ENCODE peak calls at places on chromosome 11, in six cellular contexts. I is astrocyte of the cerebellum, K is stomach, H is endothelial cell, A is fibroblast of mammary gland, C is left ventricle myocardium inferior. U is an unnamed sample.

GRCh38 chr11:131052367-131052766 is 136.1 kb upstream of the SNX19 start:
- DNase-seq in C (no peak), H (no peak), K (no peak), I (no peak), A (no peak), U (no peak)

GRCh38 chr11:19316434-19316833 is 75.7 kb upstream of the E2F8 start:
- DNase-seq in I (peak; percentile 16), H (no peak), C (peak; percentile 53), K (no peak), A (peak; percentile 36), U (no peak)

GRCh38 chr11:31236052-31236652 is 133.4 kb downstream of the DCDC1 start:
- DNase-seq in C (no peak), I (no peak), H (no peak), A (peak; percentile 9), K (no peak), U (no peak)

GRCh38 chr11:126318642-126319373 is 14.9 kb downstream of the DCPS start:
- DNase-seq in A (peak; percentile 98), C (peak; percentile 44), I (peak; percentile 94), K (no peak), H (no peak), U (no peak)

GRCh38 chr11:4606231-4607015 is 1.6 kb downstream of the TRIM68 start:
- DNase-seq in K (no peak), A (peak; percentile 43), H (no peak), I (peak; percentile 5), C (no peak), U (no peak)

GRCh38 chr11:84671325-84672019 is 955.7 kb downstream of the DLG2 start:
- DNase-seq in K (no peak), I (no peak), H (no peak), C (no peak), A (no peak), U (no peak)

GRCh38 chr11:30328676-30329075 is 5.8 kb downstream of the ARL14EP start:
- DNase-seq in A (peak; percentile 12), H (no peak), I (no peak), C (no peak), K (no peak), U (no peak)

GRCh38 chr11:134047586-134047999 is 21.3 kb upstream of the JAM3 start:
- DNase-seq in I (no peak), H (no peak), K (no peak), C (peak; percentile 81), A (peak; percentile 93), U (no peak)

DNA sequence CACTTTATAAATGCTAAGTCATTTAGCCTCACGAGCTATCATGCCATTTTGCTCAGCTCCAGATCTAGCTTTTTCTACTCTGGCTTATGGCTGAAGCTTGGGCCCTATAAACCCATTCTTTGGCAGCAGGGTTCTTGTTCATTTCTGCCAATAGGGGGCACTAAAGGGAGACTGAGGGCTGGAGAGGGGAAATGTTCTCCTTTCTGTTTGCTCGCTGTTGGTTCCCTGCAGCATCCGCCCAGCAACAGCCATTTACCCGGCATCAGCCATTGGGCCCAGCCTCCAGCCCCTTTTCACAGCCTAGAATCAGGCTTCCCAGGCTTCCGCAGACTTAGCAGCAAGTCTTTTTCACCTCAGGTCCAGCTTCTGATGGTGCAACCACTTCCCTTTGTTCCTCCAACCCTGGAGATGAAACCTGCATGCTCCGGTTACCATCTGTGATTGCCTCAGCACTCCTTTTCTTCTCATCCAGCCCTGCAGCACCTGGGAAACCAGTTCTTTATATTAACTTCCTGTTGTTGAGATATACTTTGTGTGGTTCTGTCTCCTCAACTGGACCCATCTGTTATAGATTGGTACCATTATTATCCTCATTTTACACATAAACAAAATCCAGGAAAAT is 4.2 kb upstream of the ME3 start:
- DNase-seq in A (no peak), H (peak; percentile 4), C (no peak), I (no peak), K (no peak), U (no peak)
- TF ChIP-seq CTCF in A (peak; percentile 48), H (peak; percentile 56), C (peak; percentile 26), I (peak; percentile 20), K (no peak), U (peak; percentile 60)

GRCh38 chr11:107457205-107457557 is 444 bp downstream of the CWF19L2 start:
- DNase-seq in I (no peak), H (no peak), K (no peak), C (no peak), A (peak; percentile 3), U (no peak)

GRCh38 chr11:107453594-107454286 is 3.9 kb downstream of the CWF19L2 start:
- DNase-seq in K (no peak), H (no peak), I (no peak), A (no peak), C (no peak), U (no peak)

GRCh38 chr11:107457558-107458271 is at the start of gene CWF19L2:
- DNase-seq in H (peak; percentile 81), K (peak; percentile 88), A (peak; percentile 95), I (peak; percentile 88), C (peak; percentile 90), U (peak; percentile 84)
- TF ChIP-seq CTCF in H (no peak), K (no peak), A (no peak), I (no peak), C (no peak), U (peak; percentile 54)

GRCh38 chr11:9609002-9609759 is 35.7 kb downstream of the WEE1 start:
- DNase-seq in C (no peak), H (no peak), A (no peak), K (no peak), I (no peak), U (no peak)

GRCh38 chr11:9604134-9604533 is 30.7 kb downstream of the WEE1 start:
- DNase-seq in C (no peak), H (no peak), I (no peak), A (no peak), K (no peak), U (no peak)

GRCh38 chr11:9605742-9606141 is 32.3 kb downstream of the WEE1 start:
- DNase-seq in C (no peak), K (no peak), I (no peak), A (no peak), H (no peak), U (no peak)

GRCh38 chr11:9607511-9607899 is 34.0 kb downstream of the WEE1 start:
- DNase-seq in H (no peak), I (no peak), A (no peak), K (no peak), C (no peak), U (no peak)

DNA sequence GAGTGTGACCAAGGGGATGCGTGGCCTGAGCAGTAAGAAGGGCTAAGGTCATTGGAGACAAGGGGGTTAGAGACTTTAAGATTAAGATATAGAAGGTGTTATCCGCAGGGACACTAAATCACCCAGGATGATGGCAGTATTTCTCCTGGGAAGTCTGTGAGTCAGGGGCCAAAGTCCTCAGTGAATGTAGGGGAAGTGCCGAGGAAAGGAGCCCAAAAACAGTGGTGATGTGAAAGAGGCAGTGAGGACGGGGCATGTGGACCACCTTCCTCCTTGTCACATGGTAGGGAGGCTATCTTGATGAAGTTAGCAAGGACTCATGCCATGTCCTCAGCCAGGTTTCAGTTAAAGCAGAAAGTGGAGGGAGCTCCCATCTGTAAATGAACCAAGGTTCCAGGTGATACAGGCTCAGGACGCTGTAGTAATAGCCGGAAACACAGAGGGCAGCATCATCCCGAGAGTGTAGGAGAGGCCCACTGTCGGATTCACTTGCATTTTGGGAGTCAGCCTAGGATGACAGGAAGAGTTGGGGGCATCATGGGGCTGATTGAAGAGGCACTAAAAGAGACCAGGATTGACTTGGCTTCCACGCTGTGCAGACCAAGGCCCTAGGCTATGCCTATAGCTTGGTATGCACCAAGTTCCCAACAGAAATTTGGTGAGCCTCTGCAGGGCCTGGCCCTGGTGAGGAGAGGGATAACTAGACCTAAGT is 33.5 kb downstream of the WEE1 start:
- DNase-seq in I (no peak), K (no peak), A (no peak), C (no peak), H (no peak), U (no peak)
- TF ChIP-seq CTCF in I (no peak), K (no peak), A (peak; percentile 4), C (no peak), H (no peak), U (no peak)

GRCh38 chr11:63681208-63682044 is at the start of gene RTN3:
- DNase-seq in K (peak; percentile 98), C (peak; percentile 96), A (peak; percentile 97), H (peak; percentile 99), I (peak; percentile 91), U (peak; percentile 99)
- TF ChIP-seq CTCF in K (no peak), C (peak; percentile 54), A (no peak), H (no peak), I (peak; percentile 3), U (no peak)

GRCh38 chr11:115869780-115870431 is 365.7 kb upstream of the CADM1 start:
- DNase-seq in A (no peak), H (peak; percentile 58), K (no peak), I (no peak), C (no peak), U (no peak)
- TF ChIP-seq CTCF in A (no peak), H (peak; percentile 59), K (no peak), I (peak; percentile 63), C (peak; percentile 58), U (peak; percentile 78)

DNA sequence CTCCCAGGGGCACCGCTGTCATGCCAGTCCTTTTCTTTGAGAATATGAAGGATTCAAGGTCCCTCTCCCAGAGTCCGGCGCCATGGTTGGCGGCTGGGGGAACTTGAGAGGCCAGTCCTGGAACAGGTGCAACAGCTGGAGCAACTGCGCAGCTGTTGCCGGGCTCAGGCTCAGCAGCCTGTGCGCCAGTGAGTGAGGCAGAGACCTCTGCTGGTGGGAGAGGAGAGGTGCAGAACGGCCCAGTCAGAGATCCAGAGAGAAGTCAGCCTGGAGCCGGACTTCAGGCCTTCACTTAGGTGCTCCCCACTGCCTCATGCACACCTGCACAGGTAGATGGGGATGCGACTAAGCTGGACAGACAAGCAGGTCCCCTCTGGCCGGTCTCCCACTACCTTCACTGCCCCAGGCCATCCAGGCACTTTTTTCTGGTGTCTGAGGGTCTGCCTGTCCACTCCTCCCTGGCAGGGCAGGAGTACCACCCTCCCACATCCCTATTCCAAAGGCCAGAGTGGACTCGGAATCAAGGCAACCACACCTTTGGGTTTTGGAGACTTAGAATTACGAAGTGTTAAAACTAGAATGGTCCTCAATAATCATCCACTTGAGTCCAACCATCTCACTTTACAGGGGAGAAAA is 4.6 kb downstream of the CHRDL2 start:
- DNase-seq in I (peak; percentile 39), C (peak; percentile 72), A (peak; percentile 71), H (peak; percentile 76), K (peak; percentile 80), U (no peak)
- TF ChIP-seq CTCF in I (peak; percentile 96), C (peak; percentile 97), A (peak; percentile 96), H (peak; percentile 75), K (peak; percentile 85), U (peak; percentile 87)

U was measured in type B pancreatic cell.